ENCODE peak calls at places on chromosomes 6 and 20, in nine cellular contexts. P is foreskin fibroblast; E is suprapubic skin; Q is sigmoid colon; K is mesothelial cell of epicardium; B is lung; D is bronchial epithelial cell; C is CD4-positive, alpha-beta T cell; Z is colonic mucosa. R is an unnamed sample.

GRCh38 chr20:1810926-1811620 is 84.1 kb upstream of the SIRPA start:
- DNase-seq in P (peak), E (no peak), Q (no peak), K (no peak), B (no peak), D (no peak), C (no peak), Z (no peak), R (no peak)

GRCh38 chr20:19974621-19975435 is 42.3 kb upstream of the NAA20 start:
- DNase-seq in P (peak), E (peak), Q (peak), K (peak), B (peak), D (peak), C (no peak), Z (peak), R (peak)

GRCh38 chr6:70270287-70271005 is 32.4 kb downstream of the COL9A1 start:
- DNase-seq in P (no peak), E (no peak), Q (no peak), K (no peak), B (no peak), D (no peak), C (no peak), Z (no peak), R (no peak)

GRCh38 chr6:82247634-82248232 is at the start of gene IBTK:
- DNase-seq in P (peak), E (peak), Q (peak), K (peak), B (peak), D (peak), C (peak), Z (peak), R (peak)

GRCh38 chr6:136788069-136788902 is 4.0 kb downstream of the MAP3K5 start:
- DNase-seq in P (peak), E (no peak), Q (no peak), K (no peak), B (no peak), D (peak), C (no peak), Z (no peak), R (no peak)

GRCh38 chr20:63006611-63007471 is at the start of gene BHLHE23:
- DNase-seq in P (no peak), E (no peak), Q (no peak), K (no peak), B (no peak), D (no peak), C (no peak), Z (no peak), R (no peak)

GRCh38 chr6:127176175-127176574 is 57.7 kb downstream of the RSPO3 start:
- DNase-seq in P (peak), E (no peak), Q (no peak), K (no peak), B (no peak), D (peak), C (no peak), Z (no peak), R (no peak)

GRCh38 chr6:54048782-54049181 is 62.5 kb upstream of the MLIP start:
- DNase-seq in P (no peak), E (no peak), Q (no peak), K (no peak), B (no peak), D (no peak), C (no peak), Z (no peak), R (no peak)

GRCh38 chr6:408599-409102 is 17.1 kb downstream of the IRF4 start:
- DNase-seq in P (peak), E (no peak), Q (no peak), K (no peak), B (peak), D (peak), C (no peak), Z (no peak), R (no peak)

GRCh38 chr6:122730775-122731386 is 48.6 kb upstream of the FABP7 start:
- DNase-seq in P (peak), E (no peak), Q (no peak), K (no peak), B (no peak), D (peak), C (no peak), Z (no peak), R (no peak)

GRCh38 chr6:157790548-157791160 is 32.4 kb upstream of the SNX9 start:
- DNase-seq in P (no peak), E (no peak), Q (no peak), K (no peak), B (no peak), D (no peak), C (no peak), Z (no peak), R (no peak)

GRCh38 chr6:9621276-9621675 is 793.6 kb downstream of the TFAP2A start:
- DNase-seq in P (no peak), E (no peak), Q (no peak), K (no peak), B (no peak), D (peak), C (no peak), Z (no peak), R (no peak)

GRCh38 chr20:63980317-63980805 is 571 bp upstream of the PRPF6 start:
- DNase-seq in P (peak), E (no peak), Q (no peak), K (no peak), B (no peak), D (peak), C (no peak), Z (no peak), R (no peak)

GRCh38 chr20:21613512-21613911 is 92.0 kb upstream of the PAX1 start:
- DNase-seq in P (no peak), E (no peak), Q (no peak), K (no peak), B (no peak), D (no peak), C (no peak), Z (peak), R (no peak)

GRCh38 chr6:159012201-159012600 is 12.2 kb upstream of the RSPH3 start:
- DNase-seq in P (no peak), E (no peak), Q (no peak), K (no peak), B (no peak), D (no peak), C (no peak), Z (no peak), R (no peak)

GRCh38 chr6:157635388-157636244 is 187.4 kb upstream of the SNX9 start:
- DNase-seq in P (no peak), E (no peak), Q (peak), K (no peak), B (no peak), D (peak), C (no peak), Z (no peak), R (no peak)

GRCh38 chr6:77292564-77293546 is 170.4 kb downstream of the HTR1B start:
- DNase-seq in P (peak), E (no peak), Q (no peak), K (no peak), B (no peak), D (peak), C (no peak), Z (no peak), R (no peak)

GRCh38 chr20:62156592-62157386 is 13.2 kb downstream of the SS18L1 start:
- DNase-seq in P (peak), E (no peak), Q (no peak), K (peak), B (peak), D (no peak), C (peak), Z (peak), R (peak)

GRCh38 chr20:38210741-38211140 is 45.7 kb upstream of the TGM2 start:
- DNase-seq in P (peak), E (peak), Q (peak), K (no peak), B (no peak), D (peak), C (no peak), Z (no peak), R (no peak)

GRCh38 chr20:38985603-38986170 is 23.5 kb downstream of the DHX35 start:
- DNase-seq in P (peak), E (no peak), Q (no peak), K (no peak), B (no peak), D (peak), C (no peak), Z (no peak), R (no peak)

GRCh38 chr6:55694148-55694547 is 115.2 kb upstream of the HMGCLL1 start:
- DNase-seq in P (peak), E (no peak), Q (no peak), K (no peak), B (no peak), D (peak), C (no peak), Z (no peak), R (no peak)

GRCh38 chr6:42297661-42298060 is 80.0 kb upstream of the MRPS10 start:
- DNase-seq in P (no peak), E (no peak), Q (no peak), K (no peak), B (no peak), D (peak), C (no peak), Z (no peak), R (no peak)

GRCh38 chr6:42301986-42302385 is 84.3 kb upstream of the MRPS10 start:
- DNase-seq in P (no peak), E (no peak), Q (no peak), K (no peak), B (no peak), D (no peak), C (no peak), Z (no peak), R (no peak)

GRCh38 chr6:42300185-42300584 is 82.5 kb upstream of the MRPS10 start:
- DNase-seq in P (no peak), E (no peak), Q (no peak), K (no peak), B (no peak), D (no peak), C (no peak), Z (no peak), R (no peak)

GRCh38 chr6:42302441-42302840 is 84.8 kb upstream of the MRPS10 start:
- DNase-seq in P (no peak), E (no peak), Q (no peak), K (no peak), B (no peak), D (no peak), C (no peak), Z (no peak), R (no peak)

DNA sequence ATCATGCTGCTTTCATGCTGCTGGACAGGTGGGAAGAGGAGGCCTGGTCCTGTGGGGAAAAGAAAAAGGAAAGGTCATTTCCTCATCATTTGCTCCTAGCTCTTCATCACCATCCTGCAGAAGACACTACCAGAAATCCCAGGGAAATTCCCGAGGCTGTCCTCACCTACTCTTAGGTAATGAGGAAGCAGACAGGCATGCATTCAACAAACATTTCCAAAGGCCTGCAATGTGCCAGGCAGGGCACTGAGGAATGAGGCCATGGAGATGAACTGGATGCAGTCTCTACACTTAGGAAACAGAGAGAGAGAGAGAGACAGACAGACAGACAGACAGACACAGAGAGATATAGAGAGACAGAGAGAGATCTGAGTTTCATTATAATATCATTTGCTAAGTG is 83.0 kb upstream of the MRPS10 start:
- DNase-seq in P (no peak), E (no peak), Q (no peak), K (no peak), B (no peak), D (peak), C (no peak), Z (no peak), R (no peak)
- TF ChIP-seq CTCF in P (no peak), E (no peak), Q (no peak), K (no peak), B (no peak), D (no peak), C (no peak), Z (no peak), R (no peak)

GRCh38 chr20:50646483-50646996 is 44.8 kb downstream of the RIPOR3 start:
- DNase-seq in P (peak), E (no peak), Q (no peak), K (no peak), B (no peak), D (peak), C (no peak), Z (no peak), R (no peak)
- TF ChIP-seq CTCF in P (peak), E (no peak), Q (no peak), K (peak), B (no peak), D (peak), C (no peak), Z (no peak), R (no peak)

DNA sequence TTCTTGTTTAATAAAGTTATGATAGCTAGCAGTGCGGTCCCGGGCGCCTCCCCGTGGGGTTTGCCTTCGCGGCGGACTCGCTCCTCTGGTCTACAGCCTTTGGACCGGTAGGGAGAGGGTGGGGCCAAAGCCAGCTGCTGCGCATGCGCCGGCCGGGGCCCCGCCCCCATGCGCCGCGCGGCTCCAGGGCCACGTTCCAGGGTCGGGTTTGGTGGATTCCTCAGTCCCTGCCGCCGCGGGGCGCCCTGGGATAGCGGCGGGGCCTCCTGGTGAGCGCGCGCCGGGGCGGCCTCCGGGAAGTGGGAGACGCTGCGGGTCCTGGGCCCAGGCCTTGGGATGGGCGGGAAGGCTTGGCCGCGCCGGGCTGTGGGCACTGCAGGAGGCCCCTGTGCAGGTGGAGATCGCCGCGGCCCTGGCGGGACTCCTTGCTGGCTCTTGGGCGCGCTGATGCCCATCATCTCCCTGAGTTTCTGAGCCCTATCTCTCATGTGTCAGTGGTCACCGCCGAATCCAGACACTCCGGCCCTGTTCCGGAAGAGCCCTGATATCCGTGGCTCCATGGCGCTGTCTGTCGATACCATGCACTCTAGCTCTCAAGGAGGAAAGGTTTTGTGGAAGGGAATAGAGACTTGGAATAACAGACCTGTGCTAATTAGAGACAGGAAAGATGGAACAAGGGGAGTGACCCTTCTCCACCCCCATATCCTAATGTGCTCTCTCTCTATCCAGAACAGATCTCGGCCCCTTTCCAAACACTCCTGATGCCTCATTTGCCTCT is at the start of gene VARS2:
- DNase-seq in P (peak), E (peak), Q (peak), K (peak), B (peak), D (peak), C (peak), Z (peak), R (peak)
- TF ChIP-seq CTCF in P (peak), E (peak), Q (no peak), K (no peak), B (no peak), D (peak), C (no peak), Z (no peak), R (no peak)

DNA sequence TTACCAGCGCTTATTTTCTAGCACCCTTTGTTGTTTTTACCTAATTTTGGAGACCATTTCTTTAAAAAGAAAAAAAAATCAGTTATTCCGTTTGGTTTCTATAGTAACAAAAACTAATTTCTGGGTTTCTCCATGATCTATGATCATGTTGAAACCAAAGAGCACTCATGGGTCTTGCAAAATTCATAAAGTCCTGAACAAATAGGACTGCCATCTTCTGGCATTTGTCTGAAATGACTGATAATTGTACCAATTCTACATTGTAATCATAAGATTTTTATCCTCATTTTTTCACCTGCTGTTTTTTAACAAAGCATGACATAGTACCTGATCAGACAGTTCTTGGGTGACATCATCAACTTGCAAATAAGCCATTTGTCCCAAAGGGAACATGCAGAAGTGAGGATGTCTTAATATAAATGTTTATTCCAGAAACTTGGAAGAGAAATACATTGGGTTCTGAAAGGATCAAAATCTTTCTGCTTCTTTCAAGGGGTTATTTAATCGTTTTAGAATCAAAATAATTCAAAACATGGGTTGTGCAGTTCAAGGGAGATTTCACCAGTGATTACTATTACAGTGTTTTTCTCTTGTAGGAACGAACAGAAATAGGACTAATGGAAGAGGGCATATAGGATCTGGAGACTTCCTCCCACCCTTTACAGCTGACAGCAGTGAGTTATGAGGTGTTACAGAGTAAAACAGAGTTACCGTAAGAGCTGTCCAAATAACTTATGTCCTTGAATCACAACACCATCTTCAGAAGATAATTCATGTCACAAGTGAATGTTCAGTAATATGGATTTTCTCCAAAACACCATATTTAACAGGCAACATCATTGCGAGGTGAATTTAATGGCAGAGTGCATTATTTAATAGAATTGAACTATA is 87.1 kb upstream of the GJE1 start:
- DNase-seq in P (peak), E (no peak), Q (no peak), K (no peak), B (no peak), D (peak), C (no peak), Z (no peak), R (no peak)
- TF ChIP-seq CTCF in P (peak), E (no peak), Q (no peak), K (no peak), B (no peak), D (peak), C (no peak), Z (no peak), R (no peak)

DNA sequence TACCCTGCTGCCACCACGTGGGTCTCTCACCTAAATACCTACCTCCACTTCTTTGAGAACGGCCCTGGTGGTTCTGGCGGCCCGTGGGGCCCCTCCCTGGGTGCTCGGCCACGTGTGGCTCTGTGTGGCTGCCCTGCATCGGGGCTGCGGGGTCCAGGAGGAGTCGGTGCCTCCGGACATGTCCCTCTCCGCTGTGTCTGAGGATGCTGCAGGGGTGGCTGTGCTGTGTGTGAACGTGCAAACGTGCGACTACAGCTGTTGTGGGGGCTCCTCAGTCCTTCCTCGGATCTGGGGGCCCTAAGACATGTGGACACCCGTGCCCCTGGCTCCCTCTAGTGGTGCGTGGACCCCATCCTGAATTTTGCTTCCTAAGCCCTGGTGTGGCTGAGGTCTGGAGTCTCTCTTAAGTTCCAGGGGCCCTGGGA is 691.8 kb downstream of the QKI start:
- DNase-seq in P (no peak), E (no peak), Q (no peak), K (no peak), B (no peak), D (no peak), C (no peak), Z (no peak), R (no peak)
- TF ChIP-seq CTCF in P (no peak), E (no peak), Q (no peak), K (peak), B (no peak), D (no peak), C (no peak), Z (no peak), R (no peak)

DNA sequence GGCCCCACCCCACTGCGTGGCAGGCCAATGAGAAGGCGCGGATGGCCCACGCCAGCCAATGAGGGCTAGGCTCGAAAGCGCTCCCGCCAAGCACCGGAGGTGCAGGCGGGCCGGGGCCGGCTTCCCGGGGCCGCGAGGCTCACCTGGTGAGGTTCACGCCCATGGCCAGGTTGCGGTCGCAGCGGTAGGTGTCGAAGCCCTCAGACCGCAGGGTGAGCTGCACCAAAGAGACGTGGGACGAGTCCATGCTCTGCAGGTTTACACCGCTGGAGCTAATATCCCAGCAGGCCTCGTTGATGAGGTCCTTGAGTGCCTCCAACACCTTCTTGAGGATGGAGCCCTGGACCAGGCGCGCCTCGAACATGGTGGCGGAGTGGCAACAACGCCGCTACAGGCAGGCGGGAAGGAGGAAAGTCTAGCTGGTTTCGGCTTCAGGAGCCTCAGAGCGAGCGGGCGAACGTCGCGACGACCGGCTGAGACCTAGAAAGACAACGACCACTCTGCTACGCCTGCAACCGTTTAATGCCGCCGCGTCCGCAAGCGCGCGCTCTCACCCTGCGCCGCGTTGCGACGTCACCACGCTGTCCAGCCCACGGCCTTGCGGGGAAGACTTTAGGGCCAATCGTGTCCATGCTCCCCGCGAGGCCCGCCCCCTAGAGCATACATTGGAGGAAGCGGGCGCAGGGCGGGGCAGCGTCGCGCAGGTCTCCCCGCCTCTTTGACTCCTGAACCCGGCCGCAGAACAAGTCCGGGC is at the start of gene PCNA:
- DNase-seq in P (peak), E (peak), Q (peak), K (peak), B (peak), D (peak), C (peak), Z (peak), R (peak)
- TF ChIP-seq CTCF in P (no peak), E (peak), Q (no peak), K (peak), B (no peak), D (no peak), C (no peak), Z (no peak), R (no peak)

DNA sequence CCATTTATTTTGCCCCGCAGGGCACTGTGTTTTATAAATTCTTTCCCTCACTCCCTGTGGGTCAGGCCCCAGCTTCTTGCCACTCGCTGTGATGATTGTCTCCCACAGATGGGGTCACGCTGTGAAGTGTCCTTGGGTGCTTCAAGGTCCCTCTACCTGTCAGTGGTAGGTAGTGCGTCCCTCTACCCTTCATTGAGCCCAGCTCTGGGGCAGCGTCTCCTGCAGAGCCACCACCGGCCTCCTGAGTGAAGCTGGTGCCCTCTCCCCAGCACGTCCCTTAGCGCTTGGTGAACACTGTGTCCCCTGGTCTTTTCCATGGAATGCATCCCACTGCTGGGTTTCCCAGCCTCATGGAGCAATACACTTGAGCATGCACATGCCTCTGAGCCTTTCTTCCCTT is 108.2 kb downstream of the NRN1 start:
- DNase-seq in P (no peak), E (no peak), Q (no peak), K (no peak), B (no peak), D (no peak), C (no peak), Z (no peak), R (no peak)
- TF ChIP-seq CTCF in P (no peak), E (no peak), Q (no peak), K (no peak), B (no peak), D (no peak), C (no peak), Z (no peak), R (no peak)